ENCODE peak calls at places on chromosomes 4 and X, in six cellular contexts. D, B, Q, C, J and K are unnamed samples.

GRCh38 chr4:123443401-123444297 is 47.1 kb downstream of the SPRY1 start:
- DNase-seq in C (no peak), J (no peak), Q (no peak), B (no peak), D (no peak), K (no peak)

GRCh38 chr4:78100060-78100459 is 42.9 kb downstream of the FRAS1 start:
- DNase-seq in J (no peak), B (no peak), Q (no peak), C (no peak), D (no peak), K (no peak)

GRCh38 chr4:140740422-140740821 is 15.8 kb downstream of the TBC1D9 start:
- DNase-seq in C (no peak), D (no peak), Q (no peak), B (no peak), J (no peak), K (no peak)

GRCh38 chrX:9464435-9465371 is at the start of gene TBL1X:
- DNase-seq in Q (peak), D (peak), C (peak), B (peak), J (peak), K (peak)

GRCh38 chr4:125091031-125091540 is 223.7 kb upstream of the FAT4 start:
- DNase-seq in B (no peak), J (peak), D (no peak), Q (no peak), C (no peak), K (no peak)

GRCh38 chrX:25004485-25005032 is 11.2 kb downstream of the ARX start:
- DNase-seq in D (no peak), Q (no peak), J (no peak), B (no peak), C (no peak), K (no peak)

GRCh38 chrX:57915680-57916079 is 5.4 kb upstream of the ZXDA start:
- DNase-seq in Q (no peak), J (no peak), D (no peak), C (no peak), B (no peak), K (no peak)

GRCh38 chrX:148874621-148875020 is 374.2 kb downstream of the AFF2 start:
- DNase-seq in Q (no peak), C (no peak), B (no peak), J (no peak), D (no peak), K (no peak)

GRCh38 chr4:26854701-26855100 is 5.9 kb upstream of the STIM2 start:
- DNase-seq in D (no peak), B (no peak), J (peak), C (no peak), Q (no peak), K (no peak)

GRCh38 chr4:132683957-132684356 is 465.1 kb upstream of the PCDH10 start:
- DNase-seq in D (no peak), B (no peak), Q (no peak), C (no peak), J (no peak), K (no peak)

GRCh38 chr4:1243451-1244080 is 5.4 kb downstream of the CTBP1 start:
- DNase-seq in D (no peak), J (no peak), C (no peak), Q (peak), B (no peak), K (no peak)

GRCh38 chr4:128517096-128517738 is 229.6 kb upstream of the PGRMC2 start:
- DNase-seq in J (no peak), B (no peak), D (no peak), Q (no peak), C (no peak), K (no peak)

GRCh38 chrX:111868726-111869638 is 7.0 kb upstream of the TRPC5OS start:
- DNase-seq in D (no peak), C (no peak), B (no peak), Q (no peak), J (peak), K (no peak)

GRCh38 chrX:131746491-131746968 is 202.7 kb downstream of the OR13H1 start:
- DNase-seq in C (peak), Q (no peak), B (no peak), J (peak), D (peak), K (peak)

GRCh38 chr4:106253364-106254129 is 62.5 kb downstream of the TBCK start:
- DNase-seq in B (no peak), D (no peak), J (no peak), Q (no peak), C (no peak), K (no peak)

GRCh38 chr4:182478475-182478874 is 235.3 kb downstream of the TENM3 start:
- DNase-seq in B (no peak), J (peak), D (no peak), C (peak), Q (peak), K (no peak)

GRCh38 chrX:20454117-20454516 is 187.4 kb upstream of the RPS6KA3 start:
- DNase-seq in C (no peak), D (no peak), J (no peak), Q (no peak), B (no peak), K (no peak)

GRCh38 chrX:75155454-75155829 is 641 bp downstream of the ABCB7 start:
- DNase-seq in D (no peak), C (no peak), B (no peak), Q (no peak), J (peak), K (no peak)

GRCh38 chr4:107818301-107818910 is 6.3 kb upstream of the SGMS2 start:
- DNase-seq in J (no peak), Q (no peak), C (no peak), D (no peak), B (no peak), K (no peak)

GRCh38 chrX:154761977-154762528 is 611 bp upstream of the DKC1 start:
- DNase-seq in B (no peak), J (peak), D (no peak), C (no peak), Q (no peak), K (no peak)

GRCh38 chrX:38221391-38221929 is 789 bp upstream of the SRPX start:
- DNase-seq in D (no peak), J (no peak), Q (no peak), B (no peak), C (no peak), K (no peak)

GRCh38 chr4:53208749-53209148 is 157.1 kb downstream of the SCFD2 start:
- DNase-seq in Q (no peak), B (no peak), C (no peak), D (no peak), J (no peak), K (no peak)

GRCh38 chr4:167150587-167150986 is 83.7 kb downstream of the SPOCK3 start:
- DNase-seq in B (no peak), C (no peak), Q (no peak), D (no peak), J (no peak), K (no peak)